ENCODE peak calls at places on chromosomes 3 and 15, in nine cellular contexts. W is lower lobe of right lung, J is nephron progenitor cell, Z is Calu3, I is left ventricle myocardium inferior, B is ovary, Y is BJ, G is fibroblast of mammary gland, C is hepatocyte. D is an unnamed sample.

GRCh38 chr3:142134799-142135325 is 14.5 kb downstream of the TFDP2 start:
- DNase-seq in Z (no peak), G (no peak), W (no peak), I (no peak), B (no peak), C (no peak), Y (no peak), J (no peak), D (no peak)

GRCh38 chr15:71282086-71282485 is 166.8 kb downstream of the THSD4 start:
- DNase-seq in I (no peak), W (no peak), J (no peak), Y (peak), G (peak), C (no peak), B (no peak), Z (no peak), D (no peak)

GRCh38 chr15:69537888-69538287 is 85.3 kb downstream of the RPLP1 start:
- DNase-seq in I (no peak), G (no peak), Y (no peak), C (no peak), W (no peak), B (no peak), Z (no peak), J (no peak), D (no peak)

GRCh38 chr3:186841637-186842036 is 873 bp upstream of the ADIPOQ start:
- DNase-seq in G (no peak), Z (no peak), Y (no peak), C (no peak), I (no peak), B (no peak), W (no peak), J (no peak), D (no peak)

GRCh38 chr3:193831495-193832455 is 238.8 kb downstream of the OPA1 start:
- DNase-seq in I (no peak), C (no peak), J (no peak), Y (no peak), Z (peak), B (no peak), W (no peak), G (no peak), D (no peak)

GRCh38 chr15:85334241-85334640 is 46.2 kb upstream of the AKAP13 start:
- DNase-seq in W (no peak), B (no peak), Z (no peak), G (no peak), Y (no peak), I (no peak), C (no peak), J (no peak), D (no peak)

GRCh38 chr3:186949281-186949982 is 19.1 kb downstream of the ST6GAL1 start:
- DNase-seq in Y (no peak), J (no peak), C (no peak), W (no peak), G (peak), Z (no peak), I (peak), B (no peak), D (no peak)

GRCh38 chr15:63243101-63243500 is 34.3 kb upstream of the APH1B start:
- DNase-seq in Z (no peak), J (no peak), I (no peak), C (no peak), G (peak), W (no peak), Y (no peak), B (no peak), D (no peak)

GRCh38 chr3:190538288-190538687 is 24.4 kb downstream of the IL1RAP start:
- DNase-seq in Z (no peak), C (no peak), B (no peak), I (no peak), Y (no peak), J (no peak), G (no peak), W (no peak), D (no peak)

GRCh38 chr3:190541560-190541959 is 27.7 kb downstream of the IL1RAP start:
- DNase-seq in J (no peak), I (no peak), G (no peak), C (no peak), Y (no peak), W (no peak), Z (no peak), B (no peak), D (no peak)

GRCh38 chr3:190537131-190537530 is 23.2 kb downstream of the IL1RAP start:
- DNase-seq in Z (no peak), I (no peak), G (peak), W (no peak), Y (no peak), B (no peak), C (no peak), J (no peak), D (no peak)

GRCh38 chr3:190541008-190541407 is 27.1 kb downstream of the IL1RAP start:
- DNase-seq in I (no peak), C (no peak), B (no peak), Z (no peak), Y (no peak), W (no peak), G (no peak), J (no peak), D (no peak)

GRCh38 chr3:190539526-190539925 is 25.6 kb downstream of the IL1RAP start:
- DNase-seq in I (no peak), J (no peak), W (no peak), B (no peak), G (no peak), C (no peak), Y (no peak), Z (no peak), D (no peak)
- TF ChIP-seq CTCF in I (no peak), J (no peak), W (no peak), B (no peak), G (no peak), C (no peak), Y (no peak), Z (no peak), D (no peak)

GRCh38 chr3:27889745-27890144 is 167.6 kb upstream of the EOMES start:
- DNase-seq in I (no peak), Y (no peak), J (no peak), C (no peak), G (no peak), W (no peak), Z (no peak), B (no peak), D (no peak)

GRCh38 chr3:27883266-27883665 is 161.1 kb upstream of the EOMES start:
- DNase-seq in B (no peak), G (no peak), C (no peak), Y (no peak), I (no peak), W (no peak), J (no peak), Z (no peak), D (no peak)

GRCh38 chr3:27885641-27886040 is 163.5 kb upstream of the EOMES start:
- DNase-seq in B (no peak), C (no peak), J (no peak), I (no peak), W (no peak), G (no peak), Y (no peak), Z (no peak), D (no peak)

GRCh38 chr3:27888562-27888961 is 166.4 kb upstream of the EOMES start:
- DNase-seq in G (peak), W (no peak), J (no peak), B (no peak), Y (no peak), C (no peak), I (no peak), Z (no peak), D (no peak)
- TF ChIP-seq CTCF in G (no peak), W (no peak), J (no peak), B (no peak), Y (no peak), C (no peak), I (no peak), Z (no peak), D (no peak)

DNA sequence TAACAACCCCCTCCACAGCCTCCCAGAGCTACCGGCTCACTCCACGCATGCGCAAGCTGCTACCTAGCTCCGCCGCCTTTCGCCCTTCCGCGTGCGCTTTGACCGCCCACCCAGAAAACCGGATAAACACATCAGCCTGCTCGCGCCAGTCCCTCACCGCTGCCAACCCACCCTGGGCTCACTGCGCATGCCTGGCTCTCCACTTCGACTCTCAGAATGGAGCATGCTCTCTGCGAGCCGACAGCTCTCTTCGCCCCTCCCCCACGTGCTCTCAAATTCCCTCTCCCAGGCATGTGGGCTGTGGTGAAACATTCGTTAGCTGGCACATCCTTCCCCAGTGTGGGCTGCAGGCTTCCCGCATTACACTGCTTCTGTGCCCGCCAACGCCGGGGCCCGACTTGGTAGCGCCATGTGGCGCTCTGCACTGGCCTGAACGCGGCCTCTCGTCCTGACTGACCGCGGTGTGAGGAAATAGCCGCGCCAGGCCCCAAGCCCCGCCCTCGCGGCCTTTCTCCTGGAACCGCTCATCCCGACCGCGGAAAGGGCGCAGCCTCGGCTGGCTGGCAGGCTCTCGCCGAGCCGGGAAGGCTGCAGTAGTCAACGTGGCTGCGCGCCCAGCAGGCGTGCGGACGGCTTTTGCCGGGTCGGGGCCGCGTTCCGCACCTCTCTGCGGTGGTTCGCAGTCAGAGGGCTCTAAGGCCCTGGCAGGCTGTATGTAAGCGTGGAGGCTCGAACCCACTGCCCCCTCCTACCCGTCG is 445 bp upstream of the MSL2 start:
- DNase-seq in J (peak), Y (peak), C (peak), Z (peak), B (peak), W (peak), I (peak), G (peak), D (peak)
- TF ChIP-seq CTCF in J (no peak), Y (no peak), C (no peak), Z (no peak), B (no peak), W (no peak), I (no peak), G (no peak), D (no peak)

DNA sequence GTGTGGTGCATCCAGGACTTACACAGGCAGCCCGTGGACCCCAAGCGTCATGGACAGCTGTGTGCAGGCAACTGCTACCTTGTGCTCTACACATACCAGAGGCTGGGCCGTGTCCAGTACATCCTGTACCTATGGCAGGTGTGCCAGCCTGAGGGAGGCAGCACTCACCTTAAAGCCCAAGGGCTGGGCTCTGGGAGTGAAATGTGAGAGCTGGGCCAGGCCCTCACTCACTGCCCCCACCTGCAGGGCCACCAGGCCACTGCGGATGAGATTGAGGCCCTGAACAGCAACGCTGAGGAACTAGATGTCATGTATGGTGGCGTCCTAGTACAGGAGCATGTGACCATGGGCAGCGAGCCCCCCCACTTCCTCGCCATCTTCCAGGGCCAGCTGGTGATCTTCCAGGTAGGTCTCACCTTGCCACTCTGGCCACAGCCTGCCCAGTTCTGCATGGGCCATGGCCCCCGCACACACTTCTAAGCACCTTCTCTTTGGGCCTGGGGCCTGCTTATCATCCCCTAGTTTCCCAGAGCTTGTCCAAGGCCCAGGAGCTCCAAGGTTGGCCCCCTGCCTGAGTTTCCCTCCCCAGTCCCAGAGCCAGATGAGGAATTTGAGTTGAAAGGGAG is 11.0 kb downstream of the VILL start:
- DNase-seq in W (no peak), Z (peak), G (no peak), I (no peak), B (no peak), C (no peak), J (peak), Y (no peak), D (no peak)
- TF ChIP-seq CTCF in W (peak), Z (peak), G (peak), I (no peak), B (no peak), C (peak), J (peak), Y (peak), D (no peak)

GRCh38 chr3:182904164-182904563 is 76.2 kb downstream of the DCUN1D1 start:
- DNase-seq in G (no peak), Y (no peak), J (no peak), B (no peak), Z (no peak), I (no peak), W (no peak), C (no peak), D (no peak)
- TF ChIP-seq CTCF in G (peak), Y (peak), J (peak), B (no peak), Z (peak), I (no peak), W (no peak), C (no peak), D (no peak)

DNA sequence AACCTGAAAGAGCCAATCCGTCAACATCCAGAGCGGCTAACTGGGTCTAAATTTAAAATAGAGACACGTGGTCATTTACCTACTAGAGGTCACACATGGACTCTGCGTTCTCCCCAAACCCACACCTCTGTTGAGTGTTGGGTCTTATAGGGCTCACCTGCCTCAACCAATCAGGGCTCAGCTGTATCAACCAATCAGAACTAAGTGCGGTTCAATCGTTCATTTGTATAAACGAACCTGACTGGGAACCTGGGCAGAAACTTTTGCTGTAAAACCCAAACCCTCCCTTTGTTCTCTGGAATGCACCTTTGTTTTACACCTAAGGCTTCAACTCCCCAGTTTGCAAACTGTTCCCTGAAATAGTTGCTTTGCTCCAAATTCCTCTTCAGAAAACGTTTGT is 8.9 kb downstream of the DNAAF4 start:
- DNase-seq in W (no peak), I (no peak), B (no peak), Y (no peak), G (no peak), J (no peak), Z (no peak), C (no peak), D (no peak)
- TF ChIP-seq CTCF in W (no peak), I (no peak), B (no peak), Y (no peak), G (no peak), J (no peak), Z (no peak), C (no peak), D (no peak)

GRCh38 chr3:16112910-16113504 is 61.5 kb upstream of the GALNT15 start:
- DNase-seq in G (peak), B (no peak), W (no peak), Z (no peak), Y (no peak), C (no peak), J (no peak), I (no peak), D (no peak)
- TF ChIP-seq CTCF in G (no peak), B (no peak), W (no peak), Z (no peak), Y (no peak), C (no peak), J (no peak), I (no peak), D (no peak)

GRCh38 chr3:154954750-154955149 is 125.4 kb upstream of the MME start:
- DNase-seq in I (no peak), Z (no peak), G (peak), C (peak), Y (no peak), J (no peak), W (no peak), B (no peak), D (no peak)
- TF ChIP-seq CTCF in I (peak), Z (peak), G (peak), C (peak), Y (peak), J (peak), W (peak), B (no peak), D (peak)

GRCh38 chr3:139289866-139290524 is 53.8 kb upstream of the MRPS22 start:
- DNase-seq in B (no peak), J (no peak), C (no peak), Z (no peak), I (no peak), Y (no peak), G (no peak), W (no peak), D (no peak)

GRCh38 chr3:139287557-139287956 is 56.3 kb upstream of the MRPS22 start:
- DNase-seq in J (no peak), I (no peak), Y (no peak), B (no peak), W (no peak), Z (no peak), C (no peak), G (no peak), D (no peak)

GRCh38 chr3:139286241-139286640 is 57.6 kb upstream of the MRPS22 start:
- DNase-seq in Y (no peak), Z (no peak), J (no peak), C (no peak), W (no peak), I (no peak), G (no peak), B (no peak), D (no peak)

GRCh38 chr3:139286825-139287224 is 57.0 kb upstream of the MRPS22 start:
- DNase-seq in Z (no peak), B (peak), G (no peak), Y (no peak), W (no peak), I (peak), C (no peak), J (no peak), D (no peak)

GRCh38 chr3:139288266-139288821 is 55.5 kb upstream of the MRPS22 start:
- DNase-seq in B (peak), I (peak), C (peak), G (no peak), J (no peak), W (no peak), Y (no peak), Z (no peak), D (peak)
- TF ChIP-seq CTCF in B (no peak), I (no peak), C (no peak), G (peak), J (no peak), W (no peak), Y (peak), Z (no peak), D (no peak)

GRCh38 chr15:72838311-72838731 is 54.8 kb upstream of the ADPGK start:
- DNase-seq in B (peak), I (no peak), Z (no peak), J (no peak), W (no peak), G (peak), Y (no peak), C (no peak), D (no peak)
- TF ChIP-seq CTCF in B (no peak), I (no peak), Z (no peak), J (no peak), W (no peak), G (no peak), Y (no peak), C (no peak), D (no peak)

D was measured in adrenal gland.